ENCODE peak calls at places on chromosome 2, in six cellular contexts. Q is cardiac fibroblast, G is tibial nerve, I is cardiac muscle cell, Y is AG10803, A is endothelial cell. E is an unnamed sample.

GRCh38 chr2:20664431-20665260 is 2.3 kb upstream of the GDF7 start:
- DNase-seq in Q (no peak), Y (no peak), A (no peak), G (no peak), I (no peak), E (no peak)

GRCh38 chr2:226002438-226002837 is 602.9 kb downstream of the NYAP2 start:
- DNase-seq in Q (peak), G (peak), I (no peak), Y (peak), A (no peak), E (no peak)

GRCh38 chr2:179429597-179429996 is 165.0 kb upstream of the SESTD1 start:
- DNase-seq in Q (no peak), A (no peak), I (no peak), G (no peak), Y (no peak), E (no peak)

GRCh38 chr2:65071499-65072180 is 15.4 kb downstream of the CEP68 start:
- DNase-seq in G (no peak), Y (no peak), A (peak), Q (peak), I (no peak), E (no peak)

GRCh38 chr2:119672161-119672862 is 6.7 kb upstream of the TMEM177 start:
- DNase-seq in Y (no peak), I (no peak), Q (no peak), A (peak), G (no peak), E (no peak)

GRCh38 chr2:201308914-201309313 is 48.2 kb downstream of the FLACC1 start:
- DNase-seq in Y (no peak), Q (no peak), A (no peak), G (no peak), I (no peak), E (no peak)

GRCh38 chr2:238242731-238243495 is 3.1 kb upstream of the HES6 start:
- DNase-seq in A (no peak), I (no peak), Y (no peak), Q (peak), G (no peak), E (no peak)

GRCh38 chr2:181746844-181747243 is 66.5 kb upstream of the NEUROD1 start:
- DNase-seq in Q (no peak), I (no peak), A (no peak), G (no peak), Y (no peak), E (no peak)

GRCh38 chr2:215614296-215614695 is 178.4 kb upstream of the FN1 start:
- DNase-seq in G (no peak), I (no peak), Y (no peak), A (no peak), Q (no peak), E (no peak)

GRCh38 chr2:128195435-128195984 is 104.5 kb downstream of the UGGT1 start:
- DNase-seq in I (no peak), A (no peak), G (no peak), Y (no peak), Q (no peak), E (no peak)

GRCh38 chr2:28652217-28652616 is 99.4 kb upstream of the PPP1CB start:
- DNase-seq in G (no peak), Y (peak), I (no peak), Q (no peak), A (no peak), E (no peak)

GRCh38 chr2:138276367-138276766 is 225.2 kb upstream of the SPOPL start:
- DNase-seq in G (no peak), I (no peak), A (no peak), Y (no peak), Q (no peak), E (no peak)

GRCh38 chr2:113282747-113283533 is 4.2 kb upstream of the PAX8 start:
- DNase-seq in Q (peak), G (peak), I (no peak), A (no peak), Y (peak), E (peak)
- TF ChIP-seq CTCF in Q (no peak), G (peak), I (peak), A (no peak), Y (peak), E (no peak)

GRCh38 chr2:95076705-95077520 is 44.7 kb downstream of the MRPS5 start:
- DNase-seq in Y (peak), A (peak), I (peak), G (peak), Q (peak), E (peak)
- TF ChIP-seq CTCF in Y (peak), A (peak), I (peak), G (peak), Q (peak), E (peak)

GRCh38 chr2:18456026-18456425 is 104.4 kb downstream of the RDH14 start:
- DNase-seq in G (no peak), Q (peak), I (no peak), A (no peak), Y (peak), E (no peak)

GRCh38 chr2:18454692-18455255 is 105.7 kb downstream of the RDH14 start:
- DNase-seq in Y (no peak), G (no peak), Q (no peak), A (no peak), I (no peak), E (no peak)

GRCh38 chr2:18455256-18455862 is 105.1 kb downstream of the RDH14 start:
- DNase-seq in Y (peak), I (peak), A (peak), Q (peak), G (no peak), E (no peak)
- TF ChIP-seq CTCF in Y (peak), I (peak), A (no peak), Q (peak), G (no peak), E (peak)

GRCh38 chr2:205692095-205692494 is 9.8 kb downstream of the NRP2 start:
- DNase-seq in G (no peak), I (no peak), Y (peak), Q (peak), A (no peak), E (no peak)
- TF ChIP-seq CTCF in G (no peak), I (no peak), Y (no peak), Q (no peak), A (no peak), E (no peak)

DNA sequence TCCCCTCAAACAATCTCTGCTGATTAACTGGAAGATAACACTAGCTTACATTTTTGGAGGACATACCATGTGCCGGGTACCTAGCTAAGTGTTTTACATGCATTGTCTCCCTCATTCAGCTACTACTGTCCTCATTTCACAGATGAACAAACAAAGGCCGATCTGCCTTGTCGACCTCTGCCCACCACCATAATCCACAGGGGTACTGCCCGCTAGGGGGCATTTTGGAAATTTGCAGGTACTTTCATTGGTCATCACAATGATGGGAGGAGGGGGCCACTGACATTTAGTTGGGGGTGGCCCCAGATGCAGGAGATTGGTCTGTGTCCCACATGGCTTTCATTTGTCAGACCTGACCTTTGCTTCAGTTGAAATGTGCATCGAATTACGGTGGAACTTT is 3.9 kb upstream of the TMEM163 start:
- DNase-seq in G (no peak), Y (no peak), Q (no peak), I (no peak), A (peak), E (no peak)
- TF ChIP-seq CTCF in G (no peak), Y (no peak), Q (peak), I (no peak), A (peak), E (no peak)

DNA sequence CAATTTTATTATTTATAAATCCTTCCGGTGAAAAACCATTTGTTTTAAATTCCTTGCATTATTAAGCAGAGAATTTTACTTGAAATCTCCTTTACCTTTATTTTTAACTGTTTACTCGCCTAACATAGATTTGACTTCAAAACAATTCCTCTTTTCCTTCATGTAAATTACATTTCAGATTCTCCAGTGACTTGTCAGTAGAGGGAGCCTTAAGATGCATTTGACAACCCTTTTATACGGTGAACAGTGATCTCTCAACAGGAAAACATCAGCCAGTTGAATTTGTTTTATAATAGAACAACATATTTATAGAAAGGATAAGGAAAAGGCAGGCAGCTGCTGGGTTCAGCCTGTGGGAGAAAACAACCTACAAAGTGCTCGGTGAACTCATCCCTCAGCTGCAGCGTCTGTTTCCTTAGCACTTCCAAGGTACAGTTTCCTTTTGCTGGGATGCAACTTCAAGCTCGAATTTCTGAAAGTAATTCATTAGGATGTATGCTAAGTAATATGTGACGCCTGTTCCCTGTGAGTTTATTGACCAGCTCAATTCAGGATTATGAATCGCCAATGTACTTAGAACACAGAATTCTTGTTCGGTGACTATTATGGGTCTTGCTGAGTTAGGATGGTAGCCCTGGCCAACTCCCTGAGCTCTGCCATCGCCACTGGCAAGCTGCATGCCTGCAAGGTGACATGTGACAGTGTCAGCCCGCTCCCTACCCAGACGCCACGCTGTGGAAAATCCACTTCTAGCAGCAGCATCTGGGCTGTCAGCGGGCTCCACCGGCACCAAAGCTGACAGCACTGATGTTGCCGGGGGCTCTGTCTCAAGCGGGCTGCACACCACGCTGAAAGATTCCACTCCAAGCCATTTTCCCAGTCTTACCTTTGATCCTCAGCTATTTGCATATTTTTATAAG is 100.9 kb downstream of the MYT1L start:
- DNase-seq in G (no peak), I (peak), A (no peak), Q (no peak), Y (peak), E (peak)
- TF ChIP-seq CTCF in G (no peak), I (no peak), A (no peak), Q (no peak), Y (peak), E (peak)

GRCh38 chr2:236065756-236066155 is 102.4 kb downstream of the GBX2 start:
- DNase-seq in G (no peak), Q (no peak), I (no peak), Y (no peak), A (no peak), E (no peak)
- TF ChIP-seq CTCF in G (no peak), Q (no peak), I (no peak), Y (no peak), A (no peak), E (no peak)

GRCh38 chr2:169393068-169393590 is 30.8 kb upstream of the LRP2 start:
- DNase-seq in G (no peak), I (no peak), A (no peak), Q (no peak), Y (no peak), E (no peak)

GRCh38 chr2:169395821-169396374 is 33.6 kb upstream of the LRP2 start:
- DNase-seq in Q (no peak), A (no peak), Y (no peak), G (no peak), I (no peak), E (no peak)

GRCh38 chr2:169397697-169398096 is 35.4 kb upstream of the LRP2 start:
- DNase-seq in I (no peak), A (no peak), Q (peak), Y (no peak), G (no peak), E (no peak)
- TF ChIP-seq CTCF in I (no peak), A (no peak), Q (no peak), Y (peak), G (no peak), E (peak)

E was measured in dorsolateral prefrontal cortex.